ENCODE peak calls at places on chromosomes 7 and 10, in eight cellular contexts. W is stomach, Y is tibial artery, S is A549, F is SK-N-SH, E is adrenal gland, V is hepatocyte, T is thyroid gland. N is an unnamed sample.

GRCh38 chr7:27160147-27160545 is 3.7 kb upstream of the HOXA7 start:
- DNase-seq in W (no peak), Y (peak; percentile 71), S (no peak), F (no peak), E (peak; percentile 17), V (peak; percentile 18), T (no peak), N (peak; percentile 82)

GRCh38 chr7:85750454-85750949 is 563.6 kb upstream of the SEMA3D start:
- DNase-seq in W (no peak), Y (no peak), S (peak; percentile 54), F (peak; percentile 49), E (peak; percentile 48), V (peak; percentile 37), T (peak; percentile 22), N (no peak)

GRCh38 chr10:7610651-7611389 is 55.9 kb downstream of the ITIH5 start:
- DNase-seq in W (no peak), Y (no peak), S (no peak), F (no peak), E (no peak), V (peak; percentile 66), T (no peak), N (no peak)

GRCh38 chr7:137025469-137026175 is 157.2 kb downstream of the CHRM2 start:
- DNase-seq in W (no peak), Y (no peak), S (no peak), F (no peak), E (no peak), V (no peak), T (no peak), N (no peak)

GRCh38 chr10:128035557-128035973 is 90.7 kb downstream of the MKI67 start:
- DNase-seq in W (peak; percentile 64), Y (no peak), S (peak; percentile 17), F (peak; percentile 70), E (no peak), V (no peak), T (peak; percentile 49), N (no peak)

GRCh38 chr10:74704629-74705360 is 121.6 kb upstream of the KAT6B start:
- DNase-seq in W (no peak), Y (no peak), S (no peak), F (no peak), E (no peak), V (no peak), T (no peak), N (no peak)

GRCh38 chr10:87875929-87876571 is 12.6 kb downstream of the PTEN start:
- DNase-seq in W (no peak), Y (no peak), S (no peak), F (no peak), E (no peak), V (no peak), T (no peak), N (no peak)

GRCh38 chr7:39560398-39560797 is 5.8 kb upstream of the YAE1 start:
- DNase-seq in W (no peak), Y (no peak), S (no peak), F (no peak), E (no peak), V (no peak), T (no peak), N (no peak)

GRCh38 chr10:29947701-29948060 is 111.7 kb downstream of the JCAD start:
- DNase-seq in W (no peak), Y (no peak), S (no peak), F (no peak), E (no peak), V (no peak), T (no peak), N (no peak)
- TF ChIP-seq CTCF in W (no peak), Y (peak; percentile 13), S (no peak), F (peak; percentile 22), E (no peak), V (no peak), T (peak; percentile 22), N (no peak)

GRCh38 chr7:13949939-13950338 is 39.5 kb downstream of the ETV1 start:
- DNase-seq in W (no peak), Y (no peak), S (no peak), F (no peak), E (no peak), V (no peak), T (no peak), N (no peak)
- H3K27ac ChIP-seq in W (no peak overlapping the region), Y (no peak overlapping the region), S (no peak overlapping the region), F (no peak overlapping the region), E (no peak overlapping the region), V (peak overlapping the region; percentile 11), T (no peak overlapping the region), N (no peak overlapping the region)

GRCh38 chr10:25696013-25696708 is 237.9 kb upstream of the MYO3A start:
- DNase-seq in W (no peak), Y (no peak), S (no peak), F (peak; percentile 34), E (no peak), V (no peak), T (no peak), N (no peak)
- TF ChIP-seq CTCF in W (no peak), Y (no peak), S (no peak), F (no peak), E (no peak), V (no peak), T (no peak), N (no peak)

DNA sequence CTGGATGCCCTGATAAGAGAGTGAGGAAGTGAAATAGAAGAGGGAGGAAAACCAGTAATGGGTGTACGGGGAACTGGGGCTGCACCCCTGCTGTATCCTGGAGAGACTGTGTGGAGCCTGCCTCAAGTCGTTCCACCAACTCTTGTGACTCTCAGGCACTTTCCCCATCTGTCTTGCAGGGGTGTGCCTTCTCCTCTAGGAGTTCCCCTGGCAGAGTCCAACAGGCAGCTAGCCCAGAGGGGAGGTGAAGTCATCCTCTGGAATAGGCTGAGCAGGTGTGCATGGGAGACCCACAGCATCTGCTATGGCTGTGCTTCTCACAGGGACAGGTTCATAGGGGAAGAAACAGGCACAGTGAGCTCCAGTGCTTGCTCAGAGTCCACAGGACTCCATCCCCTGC is 46.8 kb downstream of the WIPF3 start:
- DNase-seq in W (no peak), Y (no peak), S (no peak), F (no peak), E (no peak), V (no peak), T (no peak), N (no peak)
- H3K27ac ChIP-seq in W (no peak overlapping the region), Y (no peak overlapping the region), S (no peak overlapping the region), F (no peak overlapping the region), E (no peak overlapping the region), V (no peak overlapping the region), T (no peak overlapping the region), N (no peak overlapping the region)

DNA sequence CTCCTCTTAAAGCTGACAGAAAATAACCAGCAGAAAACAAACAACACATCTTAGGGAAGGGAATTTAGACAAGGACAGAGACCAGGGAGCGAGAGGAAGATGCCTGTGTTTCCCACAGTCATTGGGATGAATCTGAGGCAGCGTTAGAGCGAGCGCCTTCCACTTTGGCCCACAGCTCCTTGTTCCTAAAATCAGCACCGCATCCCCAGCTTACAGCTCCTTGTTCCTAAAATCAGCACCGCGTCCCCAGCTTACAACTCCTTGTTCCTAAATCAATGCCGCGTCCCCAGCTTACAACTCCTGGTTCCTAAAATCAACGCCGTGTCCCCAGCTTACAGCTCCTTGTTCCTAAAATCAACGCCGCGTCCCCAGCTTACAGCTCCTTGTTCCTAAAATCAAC is 593.3 kb downstream of the PTPRN2 start:
- DNase-seq in W (no peak), Y (no peak), S (no peak), F (no peak), E (no peak), V (no peak), T (no peak), N (peak; percentile 1)
- TF ChIP-seq CTCF in W (no peak), Y (no peak), S (no peak), F (no peak), E (no peak), V (no peak), T (no peak), N (no peak)

GRCh38 chr10:12195281-12195602 is 449 bp downstream of the NUDT5 start:
- DNase-seq in W (no peak), Y (no peak), S (no peak), F (no peak), E (no peak), V (no peak), T (no peak), N (no peak)
- H3K27ac ChIP-seq in W (peak overlapping the region; percentile 93), Y (peak overlapping the region; percentile 83), S (peak overlapping the region; percentile 87), F (peak overlapping the region; percentile 94), E (peak overlapping the region; percentile 89), V (peak overlapping the region; percentile 98), T (peak overlapping the region; percentile 61), N (peak overlapping the region; percentile 86)

N was measured in kidney.